ENCODE peak calls at places on chromosomes 5 and 9, in nine cellular contexts. L is endothelial cell of umbilical vein; S is kidney epithelial cell; O is tibial nerve; J is effector CD8-positive, alpha-beta T cell; N is hepatic stellate cell; C is CD8-positive, alpha-beta memory T cell; K is GM12865; X is stimulated activated CD8-positive, alpha-beta memory T cell treated with anti-CD3 and anti-CD28 coated beads, Interleukin-4, amount 100 ng/mL, for 48 hours. R is an unnamed sample.

GRCh38 chr9:78620303-78620702 is 323.4 kb downstream of the PSAT1 start:
- DNase-seq in L (no peak), S (no peak), O (no peak), J (no peak), N (no peak), C (no peak), K (no peak), X (no peak), R (no peak)

GRCh38 chr9:37512439-37512838 is 26.7 kb downstream of the POLR1E start:
- DNase-seq in L (no peak), S (no peak), O (no peak), J (no peak), N (no peak), C (peak), K (no peak), X (no peak), R (no peak)

GRCh38 chr9:113416149-113416726 is 5.7 kb downstream of the C9orf43 start:
- DNase-seq in L (no peak), S (no peak), O (no peak), J (no peak), N (no peak), C (no peak), K (peak), X (no peak), R (no peak)

GRCh38 chr5:68420476-68421344 is 205.2 kb downstream of the PIK3R1 start:
- DNase-seq in L (no peak), S (no peak), O (no peak), J (no peak), N (no peak), C (no peak), K (no peak), X (no peak), R (no peak)

GRCh38 chr5:180283026-180283615 is 8.8 kb downstream of the MAPK9 start:
- DNase-seq in L (no peak), S (no peak), O (no peak), J (no peak), N (no peak), C (no peak), K (no peak), X (no peak), R (no peak)

GRCh38 chr5:1967716-1968115 is 85.0 kb upstream of the IRX4 start:
- DNase-seq in L (no peak), S (no peak), O (no peak), J (no peak), N (no peak), C (no peak), K (no peak), X (no peak), R (no peak)

GRCh38 chr9:33506626-33507370 is 17.3 kb upstream of the ANKRD18B start:
- DNase-seq in L (peak), S (peak), O (no peak), J (no peak), N (peak), C (no peak), K (peak), X (peak), R (no peak)

GRCh38 chr5:44845777-44846176 is 37.0 kb downstream of the MRPS30 start:
- DNase-seq in L (no peak), S (no peak), O (no peak), J (no peak), N (no peak), C (no peak), K (no peak), X (no peak), R (no peak)

GRCh38 chr5:65818592-65818991 is 96.6 kb downstream of the NLN start:
- DNase-seq in L (no peak), S (no peak), O (no peak), J (no peak), N (no peak), C (no peak), K (no peak), X (no peak), R (no peak)

GRCh38 chr9:22922222-22922621 is 475.6 kb downstream of the DMRTA1 start:
- DNase-seq in L (no peak), S (no peak), O (no peak), J (no peak), N (no peak), C (no peak), K (peak), X (no peak), R (no peak)

GRCh38 chr5:32711693-32712462 is 757 bp downstream of the NPR3 start:
- DNase-seq in L (peak), S (no peak), O (no peak), J (no peak), N (peak), C (no peak), K (no peak), X (peak), R (no peak)

GRCh38 chr5:152246401-152246800 is 158.7 kb downstream of the NMUR2 start:
- DNase-seq in L (peak), S (no peak), O (no peak), J (no peak), N (no peak), C (no peak), K (peak), X (peak), R (no peak)

GRCh38 chr5:34692781-34693180 is 36.7 kb downstream of the RAI14 start:
- DNase-seq in L (no peak), S (no peak), O (no peak), J (no peak), N (no peak), C (no peak), K (no peak), X (no peak), R (no peak)

GRCh38 chr5:3899093-3899492 is 303.5 kb downstream of the IRX1 start:
- DNase-seq in L (no peak), S (no peak), O (no peak), J (no peak), N (no peak), C (no peak), K (no peak), X (no peak), R (no peak)

GRCh38 chr5:179801304-179802206 is 5.1 kb downstream of the MGAT4B start:
- DNase-seq in L (peak), S (no peak), O (peak), J (peak), N (no peak), C (peak), K (peak), X (peak), R (no peak)

GRCh38 chr9:128296340-128297220 is 20.5 kb downstream of the SWI5 start:
- DNase-seq in L (no peak), S (no peak), O (no peak), J (no peak), N (no peak), C (no peak), K (no peak), X (no peak), R (no peak)

GRCh38 chr9:88355166-88355565 is 33.1 kb upstream of the SPIN1 start:
- DNase-seq in L (no peak), S (peak), O (no peak), J (no peak), N (no peak), C (no peak), K (no peak), X (no peak), R (no peak)

GRCh38 chr9:76200315-76200714 is 193.9 kb downstream of the RFK start:
- DNase-seq in L (no peak), S (no peak), O (no peak), J (no peak), N (no peak), C (no peak), K (no peak), X (no peak), R (no peak)

GRCh38 chr5:115349001-115349817 is 52.8 kb upstream of the CCDC112 start:
- DNase-seq in L (peak), S (peak), O (no peak), J (no peak), N (peak), C (no peak), K (peak), X (no peak), R (peak)

GRCh38 chr9:2260401-2261306 is 245.5 kb downstream of the SMARCA2 start:
- DNase-seq in L (peak), S (peak), O (no peak), J (no peak), N (peak), C (no peak), K (no peak), X (no peak), R (no peak)

GRCh38 chr5:109191153-109191558 is 218.6 kb downstream of the PJA2 start:
- DNase-seq in L (peak), S (no peak), O (no peak), J (no peak), N (peak), C (no peak), K (peak), X (no peak), R (no peak)

R was measured in gastrocnemius medialis.